ENCODE peak calls at places on chromosomes 12 and 14, in four cellular contexts. T is HCT116; N is A673; V is CD8-positive, alpha-beta T cell. P is an unnamed sample. For H3K4me1, the result is how much of the 10 kb centered on the place peaks cover.

GRCh38 chr12:97385121-97385520 is 77.5 kb upstream of the RMST start:
- DNase-seq in T (no peak), N (no peak), V (no peak), P (no peak)

GRCh38 chr12:24756479-24757024 is 192.3 kb downstream of the BCAT1 start:
- DNase-seq in T (no peak), N (no peak), V (no peak), P (no peak)

GRCh38 chr12:108597559-108598471 is at the start of gene TMEM119:
- DNase-seq in T (no peak), N (no peak), V (no peak), P (no peak)

GRCh38 chr14:105050551-105050897 is 14.7 kb downstream of the GPR132 start:
- DNase-seq in T (peak), N (peak), V (no peak), P (no peak)

GRCh38 chr12:130775953-130776856 is 60.1 kb upstream of the RIMBP2 start:
- DNase-seq in T (peak), N (peak), V (no peak), P (peak)

GRCh38 chr14:43410631-43411030 is 1096.5 kb downstream of the FSCB start:
- DNase-seq in T (no peak), N (no peak), V (no peak), P (peak)

GRCh38 chr12:124236651-124237050 is 58.2 kb upstream of the RFLNA start:
- DNase-seq in T (peak), N (no peak), V (no peak), P (no peak)

GRCh38 chr12:30877110-30877875 is 49.3 kb upstream of the TSPAN11 start:
- DNase-seq in T (no peak), N (no peak), V (no peak), P (no peak)

GRCh38 chr12:112938751-112939150 is 477 bp downstream of the OAS3 start:
- DNase-seq in T (no peak), N (no peak), V (no peak), P (no peak)

GRCh38 chr12:18919826-18920511 is 182.1 kb downstream of the CAPZA3 start:
- DNase-seq in T (no peak), N (no peak), V (no peak), P (no peak)

GRCh38 chr12:104458645-104459555 is 2.2 kb downstream of the CHST11 start:
- DNase-seq in T (no peak), N (peak), V (no peak), P (peak)

GRCh38 chr12:12333407-12333831 is 16.6 kb downstream of the MANSC1 start:
- DNase-seq in T (no peak), N (peak), V (no peak), P (no peak)

GRCh38 chr12:32437095-32437515 is 37.7 kb downstream of the FGD4 start:
- DNase-seq in T (peak), N (no peak), V (no peak), P (no peak)

GRCh38 chr14:61500046-61500445 is 178.7 kb downstream of the PRKCH start:
- DNase-seq in T (no peak), N (no peak), V (no peak), P (no peak)

GRCh38 chr12:23049180-23049579 is 424.2 kb downstream of the ETNK1 start:
- DNase-seq in T (no peak), N (no peak), V (no peak), P (no peak)

GRCh38 chr12:650983-651382 is 12.3 kb downstream of the NINJ2 start:
- DNase-seq in T (no peak), N (no peak), V (no peak), P (peak)

GRCh38 chr12:10590976-10591375 is 22.4 kb downstream of the MAGOHB start:
- DNase-seq in T (no peak), N (no peak), V (no peak), P (no peak)

GRCh38 chr14:27672047-27672446 is 1074.2 kb upstream of the NOVA1 start:
- DNase-seq in T (no peak), N (no peak), V (no peak), P (no peak)

GRCh38 chr14:97218713-97219355 is 421.7 kb downstream of the VRK1 start:
- DNase-seq in T (no peak), N (peak), V (no peak), P (peak)

GRCh38 chr12:2179058-2179457 is 126.3 kb downstream of the CACNA1C start:
- DNase-seq in T (no peak), N (no peak), V (no peak), P (no peak)

GRCh38 chr12:126163984-126164383 is 1098.7 kb downstream of the AACS start:
- DNase-seq in T (no peak), N (no peak), V (no peak), P (no peak)

GRCh38 chr14:32212833-32213232 is 9.8 kb upstream of the RNU6-8 start:
- DNase-seq in T (no peak), N (no peak), V (no peak), P (no peak)

GRCh38 chr12:46590991-46591703 is 218.6 kb upstream of the SLC38A2 start:
- DNase-seq in T (no peak), N (no peak), V (no peak), P (peak)

GRCh38 chr12:24997970-24998582 is 49.2 kb upstream of the BCAT1 start:
- DNase-seq in T (no peak), N (peak), V (no peak), P (no peak)

GRCh38 chr12:4794503-4794902 is 74.3 kb downstream of the GALNT8 start:
- DNase-seq in T (no peak), N (no peak), V (no peak), P (no peak)

GRCh38 chr14:60356921-60357550 is 108.0 kb downstream of the PPM1A start:
- DNase-seq in T (no peak), N (peak), V (no peak), P (peak)

GRCh38 chr12:106149096-106149784 is 10.5 kb upstream of the NUAK1 start:
- DNase-seq in T (peak), N (peak), V (no peak), P (peak)

GRCh38 chr12:49548822-49549648 is 10.2 kb downstream of the KCNH3 start:
- DNase-seq in T (no peak), N (peak), V (no peak), P (peak)

GRCh38 chr14:65840786-65841185 is 428.3 kb downstream of the FUT8 start:
- DNase-seq in T (no peak), N (no peak), V (no peak), P (no peak)

GRCh38 chr14:31449971-31450610 is 7.2 kb downstream of the DTD2 start:
- DNase-seq in T (peak), N (peak), V (no peak), P (no peak)

GRCh38 chr14:22908601-22909000 is 10.3 kb downstream of the RBM23 start:
- DNase-seq in T (no peak), N (no peak), V (no peak), P (no peak)

GRCh38 chr12:9634177-9634803 is 26.6 kb upstream of the KLRB1 start:
- DNase-seq in T (no peak), N (peak), V (peak), P (peak)

GRCh38 chr14:94119071-94119470 is 8.5 kb downstream of the IFI27 start:
- DNase-seq in T (no peak), N (no peak), V (no peak), P (no peak)

DNA sequence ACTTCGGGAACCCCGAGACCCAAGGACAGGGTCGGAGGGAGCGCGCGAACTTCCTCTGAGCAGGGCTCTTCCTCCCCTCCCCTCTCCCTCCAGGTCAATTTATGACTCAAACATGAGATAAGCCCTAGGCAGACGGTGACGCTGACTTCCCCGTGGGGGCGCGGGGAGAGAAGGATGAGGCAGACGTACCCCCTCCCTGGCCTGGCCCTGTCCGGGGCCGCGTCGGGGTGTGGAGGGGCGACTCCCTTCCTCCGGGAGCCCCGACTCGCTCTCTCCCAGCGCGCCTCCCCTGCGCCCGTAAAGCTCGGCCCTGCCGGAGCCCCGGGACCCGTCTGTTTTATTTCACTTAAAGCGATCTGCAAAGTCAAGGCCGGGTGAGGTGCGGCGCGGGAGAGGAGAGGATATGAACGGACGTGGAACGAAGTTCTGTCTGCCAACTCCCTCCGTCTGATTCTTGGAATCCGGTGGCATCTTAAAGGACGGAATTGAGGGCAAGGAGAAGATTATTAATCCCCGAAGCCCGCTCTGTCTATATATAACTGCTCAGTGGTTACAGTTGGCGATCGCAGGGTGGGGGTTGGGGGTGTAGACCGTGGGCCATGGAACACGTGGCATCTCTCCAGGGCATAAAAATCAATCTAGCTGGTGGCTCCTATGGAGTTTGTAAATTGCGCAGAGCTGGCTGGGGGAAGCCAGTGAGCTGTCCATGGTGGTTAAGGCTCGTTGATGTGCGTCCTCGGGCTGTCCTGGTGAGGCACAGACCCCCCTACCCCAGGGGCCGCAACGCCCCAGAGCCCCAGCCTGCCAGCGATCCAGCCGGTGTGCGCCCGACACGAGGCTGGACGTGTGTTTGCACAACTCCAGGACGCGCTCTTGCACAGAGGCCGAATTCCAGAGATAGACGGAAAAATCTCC is 2.9 kb upstream of the PTHLH start:
- DNase-seq in T (no peak), N (peak), V (no peak), P (peak)
- H3K4me3 ChIP-seq in T (no peak), N (peak), V (no peak), P (peak)

GRCh38 chr14:75489480-75489837 is 32.8 kb upstream of the BATF start:
- DNase-seq in T (no peak), N (no peak), V (no peak), P (no peak)

GRCh38 chr14:75493580-75494130 is 28.6 kb upstream of the BATF start:
- DNase-seq in T (no peak), N (no peak), V (no peak), P (no peak)

GRCh38 chr14:75492832-75493579 is 29.3 kb upstream of the BATF start:
- DNase-seq in T (no peak), N (no peak), V (no peak), P (no peak)

GRCh38 chr14:75494898-75495297 is 27.4 kb upstream of the BATF start:
- DNase-seq in T (no peak), N (no peak), V (no peak), P (no peak)

DNA sequence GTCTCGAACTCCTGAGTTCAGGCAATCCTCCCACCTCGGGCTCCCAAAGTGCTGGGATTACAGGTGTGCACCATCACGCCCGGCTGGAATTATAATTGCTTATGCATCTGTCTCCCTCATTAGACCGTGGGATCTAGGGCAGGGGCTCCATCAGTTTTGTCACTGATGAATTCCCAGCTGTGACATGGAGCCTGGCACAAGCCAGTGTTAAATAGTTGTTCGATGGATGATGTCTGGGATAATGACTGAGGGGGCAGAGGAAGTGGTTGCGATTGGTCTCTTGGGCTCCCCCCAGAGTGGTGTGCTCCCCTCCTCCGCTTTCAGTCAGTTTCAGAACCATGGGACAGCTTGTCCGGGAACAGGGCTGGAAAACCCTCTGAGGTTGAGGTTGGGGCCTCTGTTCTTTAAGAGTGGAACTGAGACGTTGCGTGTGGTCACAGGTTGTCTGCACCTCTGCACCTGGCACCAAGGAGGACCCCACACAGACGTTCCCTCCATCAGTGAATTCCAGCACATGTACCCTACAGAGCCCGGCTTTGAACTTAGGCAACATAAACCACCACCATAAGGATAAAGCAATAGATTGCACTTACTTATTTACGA is 30.8 kb upstream of the BATF start:
- DNase-seq in T (no peak), N (no peak), V (no peak), P (no peak)
- H3K4me1 ChIP-seq in T (under half), N (under half), V (under half), P (under half)

GRCh38 chr14:99899578-99900178 is 106.5 kb downstream of the EML1 start:
- DNase-seq in T (peak), N (peak), V (no peak), P (no peak)
- TF ChIP-seq CTCF in T (peak), N (peak), V (peak), P (peak)

DNA sequence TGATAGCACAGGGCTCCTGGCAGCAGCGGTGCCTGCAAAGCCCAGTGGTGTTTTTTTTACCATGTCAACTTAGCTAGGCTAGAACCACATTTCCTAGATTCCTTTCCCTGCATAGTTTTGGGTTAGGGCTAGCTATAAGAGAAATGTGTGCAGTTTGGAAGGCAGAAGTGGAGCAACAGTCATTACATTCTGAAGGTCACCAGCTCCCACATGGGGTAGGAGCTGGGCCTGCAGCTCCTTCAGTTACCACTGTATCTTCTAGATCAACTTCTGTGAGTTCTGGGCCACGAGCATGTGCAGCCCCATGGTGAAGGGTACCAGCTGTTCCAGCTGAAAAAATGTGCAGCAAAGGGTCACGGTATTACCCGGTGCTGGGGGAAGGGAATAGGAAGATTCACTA is 2.3 kb upstream of the SLC25A3 start:
- DNase-seq in T (no peak), N (no peak), V (no peak), P (peak)
- H3K4me3 ChIP-seq in T (no peak), N (no peak), V (no peak), P (no peak)

GRCh38 chr12:92141585-92142244 is 3.9 kb downstream of the BTG1 start:
- DNase-seq in T (no peak), N (no peak), V (no peak), P (no peak)
- H3K4me1 ChIP-seq in T (under half), N (half or more), V (under half), P (under half)

GRCh38 chr12:6370994-6371754 is 4.2 kb downstream of the SCNN1A start:
- DNase-seq in T (peak), N (no peak), V (no peak), P (peak)
- TF ChIP-seq CTCF in T (peak), N (no peak), V (no peak), P (peak)

DNA sequence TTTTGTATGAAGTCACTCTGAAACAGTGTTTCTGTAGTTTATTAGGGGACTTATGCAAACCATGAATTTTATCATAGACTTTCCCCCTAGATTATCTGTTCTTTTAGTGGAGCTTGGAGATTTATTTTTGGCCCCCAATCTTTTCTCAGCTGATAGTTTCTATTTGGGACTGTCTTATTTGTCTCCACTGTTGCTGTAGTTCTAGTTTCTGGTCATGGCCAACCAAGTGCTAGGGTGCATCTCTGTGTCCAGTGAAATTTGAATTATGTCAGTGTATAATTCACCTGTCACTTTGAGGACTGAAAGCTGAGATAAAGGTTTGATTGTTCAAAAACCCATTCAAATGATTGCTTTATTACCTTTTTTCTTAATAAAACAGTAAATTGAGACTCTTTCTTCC is 61.3 kb downstream of the KTN1 start:
- DNase-seq in T (no peak), N (no peak), V (no peak), P (no peak)
- H3K4me3 ChIP-seq in T (no peak), N (no peak), V (no peak), P (no peak)

DNA sequence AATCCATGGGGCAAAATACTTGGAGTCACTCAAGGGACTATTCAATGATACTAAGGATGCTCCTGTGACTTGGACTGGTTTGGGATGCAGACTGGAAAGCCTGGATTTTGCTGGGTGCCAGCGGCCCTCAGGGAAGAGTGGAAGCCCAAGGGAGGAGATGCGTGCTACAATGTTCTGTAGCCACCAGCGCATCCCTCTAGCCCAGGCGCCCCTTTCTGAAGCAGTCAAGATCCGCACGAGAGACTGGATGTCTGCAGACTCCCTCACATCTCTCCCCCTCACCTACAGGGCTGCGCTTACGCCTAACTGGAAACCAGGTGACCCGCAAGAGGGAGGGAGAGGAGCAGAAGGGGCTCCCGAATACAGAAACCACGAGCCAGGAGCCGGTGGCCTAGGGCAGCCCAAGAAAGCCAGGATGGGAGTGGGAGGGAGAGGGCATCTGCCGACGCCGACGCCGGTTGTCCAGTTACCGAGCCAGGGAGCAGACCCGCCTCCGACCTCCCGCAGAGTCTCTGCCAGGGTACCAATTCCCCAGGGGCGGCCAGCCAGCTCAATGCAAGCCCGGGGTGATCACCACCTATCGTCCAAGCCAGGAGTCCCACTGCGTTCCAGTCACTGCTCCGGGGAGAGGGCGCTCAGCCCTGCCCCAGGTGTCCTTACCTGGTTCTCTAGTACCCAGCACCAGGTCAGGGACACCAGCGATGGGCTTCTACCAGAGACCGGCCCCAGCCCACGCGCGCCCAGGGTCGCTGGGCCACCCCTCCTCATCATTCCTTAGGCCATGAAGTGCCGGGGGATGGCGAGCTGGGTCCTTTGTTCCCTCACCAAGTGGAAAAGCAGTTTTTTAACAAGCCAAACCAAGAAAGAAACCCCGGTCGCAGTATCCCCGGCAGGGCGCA is 1.2 kb downstream of the NTN4 start:
- DNase-seq in T (no peak), N (no peak), V (no peak), P (peak)
- H3K4me1 ChIP-seq in T (under half), N (under half), V (under half), P (under half)

P was measured in endodermal cell.